ENCODE peak calls at places on chromosomes 16 and 17, in seven cellular contexts. D is stomach, U is H1, P is transverse colon, H is sigmoid colon, E is breast epithelium, V is upper lobe of left lung. R is an unnamed sample.

GRCh38 chr17:77286641-77287431 is 146.1 kb downstream of the SEC14L1 start:
- DNase-seq in D (peak), U (no peak), P (peak), H (peak), E (peak), V (no peak), R (peak)

GRCh38 chr17:19874256-19874655 is 6.5 kb upstream of the ULK2 start:
- DNase-seq in D (no peak), U (no peak), P (no peak), H (no peak), E (no peak), V (no peak), R (no peak)

GRCh38 chr17:72822358-72823023 is 270.0 kb downstream of the SLC39A11 start:
- DNase-seq in D (no peak), U (no peak), P (no peak), H (no peak), E (no peak), V (no peak), R (no peak)

GRCh38 chr17:38572665-38573365 is 32.9 kb downstream of the SRCIN1 start:
- DNase-seq in D (peak), U (no peak), P (no peak), H (no peak), E (no peak), V (peak), R (no peak)

GRCh38 chr16:65988019-65988418 is 378.5 kb upstream of the CDH5 start:
- DNase-seq in D (no peak), U (no peak), P (no peak), H (no peak), E (no peak), V (no peak), R (no peak)

GRCh38 chr17:27407916-27408846 is 48.1 kb upstream of the KSR1 start:
- DNase-seq in D (peak), U (no peak), P (no peak), H (no peak), E (no peak), V (no peak), R (no peak)

GRCh38 chr16:79363484-79363883 is 237.1 kb downstream of the MAF start:
- DNase-seq in D (no peak), U (no peak), P (no peak), H (no peak), E (no peak), V (no peak), R (no peak)

GRCh38 chr16:81318711-81319110 is 3.9 kb downstream of the GAN start:
- DNase-seq in D (no peak), U (no peak), P (no peak), H (no peak), E (no peak), V (no peak), R (no peak)

GRCh38 chr17:50946891-50947843 is 81.0 kb upstream of the TOB1 start:
- DNase-seq in D (no peak), U (no peak), P (peak), H (peak), E (no peak), V (no peak), R (no peak)

GRCh38 chr17:3534881-3535252 is 22.7 kb downstream of the TRPV3 start:
- DNase-seq in D (no peak), U (no peak), P (no peak), H (no peak), E (no peak), V (no peak), R (no peak)

GRCh38 chr17:57909548-57909947 is 45.7 kb downstream of the CUEDC1 start:
- DNase-seq in D (no peak), U (no peak), P (no peak), H (no peak), E (no peak), V (no peak), R (no peak)

GRCh38 chr17:40248507-40248906 is 29.4 kb downstream of the WIPF2 start:
- DNase-seq in D (no peak), U (no peak), P (no peak), H (no peak), E (no peak), V (no peak), R (no peak)

GRCh38 chr17:2755941-2756724 is 6.7 kb upstream of the CCDC92B start:
- DNase-seq in D (no peak), U (peak), P (no peak), H (no peak), E (no peak), V (no peak), R (no peak)

GRCh38 chr17:49012893-49013255 is 15.7 kb downstream of the IGF2BP1 start:
- DNase-seq in D (no peak), U (no peak), P (no peak), H (no peak), E (no peak), V (no peak), R (no peak)

GRCh38 chr17:35775039-35775438 is 14.4 kb downstream of the C17orf50 start:
- DNase-seq in D (no peak), U (no peak), P (no peak), H (no peak), E (no peak), V (no peak), R (no peak)

GRCh38 chr17:67993998-67994361 is 2.3 kb downstream of the C17orf58 start:
- DNase-seq in D (no peak), U (peak), P (no peak), H (no peak), E (no peak), V (peak), R (no peak)

GRCh38 chr17:43021739-43022512 is at the start of gene VAT1:
- DNase-seq in D (peak), U (peak), P (peak), H (peak), E (peak), V (peak), R (peak)

DNA sequence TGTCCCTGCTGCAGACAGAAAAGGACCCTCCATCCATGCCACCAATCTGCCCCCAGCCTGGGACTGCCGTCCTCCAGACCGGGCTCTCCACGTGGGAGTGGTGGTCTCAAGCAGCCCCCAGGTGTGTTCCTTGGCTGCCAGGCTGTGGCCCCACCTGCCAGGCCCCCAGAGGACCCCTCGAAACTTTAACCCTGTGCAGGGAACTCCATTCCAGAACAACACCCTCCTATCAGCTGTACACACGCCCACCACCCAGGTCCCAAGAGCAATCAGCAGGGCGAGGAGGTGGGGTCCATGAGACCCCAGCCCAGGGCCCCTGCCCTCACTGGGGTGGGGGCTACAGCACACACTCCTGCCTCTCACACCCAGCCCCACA is 1.4 kb downstream of the PYCR1 start:
- DNase-seq in D (no peak), U (no peak), P (no peak), H (no peak), E (no peak), V (peak), R (no peak)
- TF ChIP-seq POLR2AphosphoS5 in D (no peak), U (no peak), P (no peak), H (no peak), E (no peak), V (no peak), R (no peak)

GRCh38 chr17:17073006-17073626 is 30.9 kb downstream of the MPRIP start:
- DNase-seq in D (no peak), U (no peak), P (no peak), H (peak), E (peak), V (no peak), R (no peak)
- TF ChIP-seq CTCF in D (no peak), U (no peak), P (no peak), H (no peak), E (no peak), V (no peak), R (no peak)

DNA sequence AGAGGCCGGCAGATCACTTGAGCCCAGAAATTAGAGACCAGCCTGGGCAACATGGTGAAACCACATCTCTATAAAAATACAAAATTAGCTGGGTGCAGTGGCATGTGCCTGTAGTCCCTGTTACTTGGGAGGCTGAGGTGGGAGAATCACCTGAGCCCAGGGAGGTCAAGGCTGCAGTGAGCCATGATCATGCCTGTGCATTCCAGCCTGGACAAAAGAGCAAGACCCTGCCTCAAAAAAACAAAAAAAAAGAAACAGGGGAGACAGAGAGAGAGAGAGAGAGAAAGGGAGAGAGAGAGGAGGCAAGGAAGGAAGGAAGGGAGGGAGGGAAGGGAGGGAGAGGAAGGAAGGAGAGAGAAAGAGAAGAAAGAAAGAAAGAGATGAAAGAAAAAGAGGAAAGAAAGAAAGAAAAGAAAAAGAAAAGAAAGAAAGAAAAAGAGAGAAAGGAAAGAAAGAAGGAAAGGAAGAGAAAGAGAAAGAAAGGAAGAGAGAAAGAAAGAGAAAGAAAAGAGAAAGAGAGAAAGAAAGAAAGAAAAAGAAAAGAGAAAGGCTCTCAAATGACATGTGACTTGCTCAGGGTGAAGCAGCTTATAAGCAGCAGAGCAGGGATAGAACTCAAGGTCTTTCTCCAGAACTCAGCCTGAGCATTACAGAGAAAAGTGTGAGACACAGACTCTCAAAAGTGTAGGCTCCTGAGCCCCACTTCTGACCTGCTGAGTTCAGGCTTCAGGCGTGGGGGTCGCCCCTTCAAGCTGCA is 15.5 kb downstream of the CX3CL1 start:
- DNase-seq in D (no peak), U (no peak), P (no peak), H (no peak), E (no peak), V (no peak), R (no peak)
- TF ChIP-seq POLR2A in D (no peak), U (no peak), P (no peak), H (no peak), E (no peak), V (no peak), R (no peak)

GRCh38 chr16:14530046-14530445 is 100.0 kb downstream of the PARN start:
- DNase-seq in D (no peak), U (no peak), P (no peak), H (no peak), E (no peak), V (no peak), R (no peak)

GRCh38 chr16:14527411-14528044 is 102.5 kb downstream of the PARN start:
- DNase-seq in D (no peak), U (no peak), P (no peak), H (peak), E (no peak), V (no peak), R (no peak)

GRCh38 chr16:14531101-14531500 is 99.0 kb downstream of the PARN start:
- DNase-seq in D (no peak), U (no peak), P (no peak), H (no peak), E (no peak), V (no peak), R (no peak)

GRCh38 chr16:14528306-14528948 is 101.6 kb downstream of the PARN start:
- DNase-seq in D (no peak), U (no peak), P (no peak), H (no peak), E (no peak), V (no peak), R (no peak)

DNA sequence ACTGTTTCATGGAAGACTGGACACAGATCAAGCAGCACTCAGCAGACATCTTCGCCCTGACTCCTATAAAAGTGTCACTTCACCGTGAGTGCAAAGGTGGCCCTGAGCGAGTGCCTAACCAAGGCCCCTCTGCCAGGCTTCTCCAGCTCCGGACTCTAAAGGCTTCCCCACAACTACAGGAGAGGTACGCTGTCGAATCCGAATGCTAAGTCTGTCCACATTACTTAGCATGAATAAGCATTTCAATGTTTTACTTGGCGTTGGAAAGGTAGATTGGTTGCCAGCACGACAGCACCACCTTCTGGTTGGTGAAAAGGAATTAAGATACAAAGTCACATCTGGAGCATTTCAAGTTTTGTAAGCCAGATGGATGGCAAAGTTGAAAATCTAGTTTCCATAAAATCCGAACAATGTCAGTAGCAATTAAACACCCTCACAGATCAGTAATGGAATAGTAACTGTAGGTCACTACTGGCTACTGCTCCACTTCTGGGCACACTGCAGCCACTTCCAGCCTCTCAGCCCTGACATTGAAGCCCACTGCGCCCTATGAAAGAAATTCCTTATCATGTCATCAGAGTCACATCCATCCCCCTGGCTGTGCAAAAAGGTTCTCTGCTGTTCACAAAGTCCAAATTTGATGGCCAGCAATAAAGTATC is 100.9 kb downstream of the PARN start:
- DNase-seq in D (peak), U (peak), P (peak), H (peak), E (peak), V (no peak), R (peak)
- TF ChIP-seq POLR2AphosphoS5 in D (peak), U (no peak), P (peak), H (peak), E (no peak), V (peak), R (peak)

GRCh38 chr17:73901661-73902415 is 257.6 kb upstream of the SDK2 start:
- DNase-seq in D (peak), U (peak), P (peak), H (no peak), E (no peak), V (peak), R (peak)
- TF ChIP-seq CTCF in D (no peak), U (no peak), P (peak), H (no peak), E (no peak), V (no peak), R (no peak)

DNA sequence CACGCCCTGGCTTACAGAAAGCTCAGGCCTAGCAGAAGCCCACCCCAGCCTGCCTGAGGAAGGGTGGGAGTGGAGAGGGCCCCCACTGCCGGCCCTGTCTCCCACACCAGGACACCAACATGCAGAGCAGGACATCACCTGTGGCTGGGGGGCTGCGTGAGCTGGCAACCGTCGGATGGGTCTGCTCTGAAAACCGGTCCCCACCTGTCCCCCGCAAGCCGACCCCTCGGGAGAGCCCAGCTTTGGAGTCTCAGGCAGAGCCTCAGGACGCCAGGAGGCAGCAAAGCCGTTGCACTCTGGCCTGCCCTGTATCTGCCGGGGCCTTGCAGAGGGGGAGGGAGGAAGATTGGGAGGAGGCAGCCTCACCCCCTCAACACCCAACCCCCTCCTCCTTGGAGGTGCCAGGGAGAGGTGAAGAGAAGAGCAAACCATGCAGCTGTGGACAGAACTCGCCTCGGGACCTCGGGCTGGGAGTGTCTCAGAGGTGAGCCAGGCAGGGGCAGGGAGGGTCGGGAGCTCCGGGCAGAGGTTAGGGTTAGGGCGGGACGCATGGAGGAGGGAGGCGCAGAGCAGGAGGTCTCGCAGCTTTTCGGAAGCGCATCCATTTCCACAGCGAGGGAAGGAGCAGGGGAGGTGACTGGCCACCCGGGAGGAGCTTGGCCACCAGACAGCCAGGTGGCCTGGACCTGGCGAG is 30.4 kb upstream of the ZC3H18 start:
- DNase-seq in D (no peak), U (no peak), P (no peak), H (no peak), E (no peak), V (no peak), R (no peak)
- TF ChIP-seq POLR2A in D (no peak), U (no peak), P (no peak), H (no peak), E (no peak), V (no peak), R (no peak)

GRCh38 chr16:49826515-49826914 is 29.4 kb downstream of the ZNF423 start:
- DNase-seq in D (no peak), U (no peak), P (no peak), H (no peak), E (no peak), V (no peak), R (no peak)

GRCh38 chr16:49825006-49825405 is 30.9 kb downstream of the ZNF423 start:
- DNase-seq in D (no peak), U (no peak), P (no peak), H (no peak), E (no peak), V (no peak), R (no peak)

GRCh38 chr16:49828545-49829267 is 27.2 kb downstream of the ZNF423 start:
- DNase-seq in D (no peak), U (no peak), P (no peak), H (no peak), E (no peak), V (no peak), R (no peak)

GRCh38 chr16:49830873-49831272 is 25.0 kb downstream of the ZNF423 start:
- DNase-seq in D (no peak), U (no peak), P (no peak), H (no peak), E (no peak), V (no peak), R (no peak)

DNA sequence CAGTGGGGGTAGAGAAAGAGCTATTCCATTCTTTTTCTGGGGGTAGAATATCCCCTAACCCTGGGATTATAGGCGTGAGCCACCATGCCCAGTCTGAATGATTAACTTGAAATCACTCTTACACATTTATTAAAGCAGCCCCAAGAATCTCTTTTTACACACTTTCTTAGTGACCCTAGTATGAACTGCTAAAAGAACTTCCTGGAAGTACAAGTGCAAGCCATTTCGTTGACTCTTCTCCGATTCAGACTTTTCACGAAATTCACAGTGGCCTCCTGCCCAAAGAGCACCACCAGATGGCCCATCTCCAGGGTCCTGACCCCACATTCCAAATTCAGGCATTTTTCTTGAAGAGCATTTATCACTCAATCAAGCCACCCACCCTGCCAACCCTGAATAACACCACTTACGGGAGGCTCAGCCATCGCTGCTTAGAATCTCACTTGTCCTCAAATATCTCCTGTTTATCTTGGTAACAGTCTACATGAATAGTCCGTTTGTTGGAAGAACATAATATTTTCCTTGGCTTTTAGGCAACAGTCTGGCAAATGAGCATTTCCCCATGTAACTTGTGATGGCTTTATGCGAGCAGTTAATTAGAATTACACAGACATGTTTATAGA is 28.0 kb downstream of the ZNF423 start:
- DNase-seq in D (no peak), U (no peak), P (no peak), H (no peak), E (no peak), V (no peak), R (no peak)
- TF ChIP-seq POLR2AphosphoS5 in D (no peak), U (no peak), P (no peak), H (no peak), E (no peak), V (no peak), R (no peak)

R was measured in prostate gland.